ENCODE peak calls at places on chromosomes 5 and 9, in five cellular contexts. Q, C, Y, D and P are unnamed samples.

GRCh38 chr5:151222769-151223446 is 984 bp downstream of the CCDC69 start:
- DNase-seq in Y (no peak), C (peak; percentile 29), D (no peak), Q (peak; percentile 47), P (no peak)

GRCh38 chr9:70805953-70806352 is 315.5 kb downstream of the TRPM3 start:
- DNase-seq in C (no peak), Q (no peak), Y (peak; percentile 77), D (no peak), P (no peak)

GRCh38 chr5:74631088-74631960 is 9.2 kb downstream of the ENC1 start:
- DNase-seq in C (peak; percentile 47), Q (peak; percentile 67), Y (no peak), D (no peak), P (no peak)

GRCh38 chr5:10036136-10036535 is 213.6 kb downstream of the ATPSCKMT start:
- DNase-seq in Q (no peak), D (no peak), Y (no peak), C (no peak), P (no peak)

GRCh38 chr5:89534331-89534730 is 651.3 kb upstream of the MEF2C start:
- DNase-seq in C (no peak), Q (no peak), D (no peak), Y (no peak), P (no peak)

GRCh38 chr5:66821626-66822429 is 225.6 kb downstream of the MAST4 start:
- DNase-seq in Y (no peak), C (no peak), Q (no peak), D (no peak), P (no peak)

GRCh38 chr9:18023332-18023731 is 444.5 kb downstream of the SH3GL2 start:
- DNase-seq in Y (no peak), C (no peak), D (no peak), Q (no peak), P (no peak)

GRCh38 chr5:9519537-9519936 is 26.3 kb downstream of the SEMA5A start:
- DNase-seq in Y (no peak), C (no peak), Q (no peak), D (no peak), P (no peak)

GRCh38 chr5:18433336-18433735 is 799.1 kb downstream of the TAF11L14 start:
- DNase-seq in Y (no peak), D (no peak), C (peak; percentile 56), Q (no peak), P (no peak)

GRCh38 chr5:110056580-110057114 is 366.9 kb downstream of the MAN2A1 start:
- DNase-seq in Q (no peak), D (no peak), C (no peak), Y (no peak), P (no peak)

GRCh38 chr5:93584531-93585053 is 1.6 kb downstream of the NR2F1 start:
- DNase-seq in Y (no peak), C (no peak), D (no peak), Q (no peak), P (no peak)

GRCh38 chr9:134461436-134461982 is 135.3 kb downstream of the RXRA start:
- DNase-seq in Q (no peak), Y (no peak), D (no peak), C (no peak), P (no peak)

GRCh38 chr5:60903356-60903755 is 41.5 kb downstream of the ERCC8 start:
- DNase-seq in C (no peak), Q (no peak), Y (no peak), D (no peak), P (no peak)

GRCh38 chr9:3012843-3013242 is 168.9 kb upstream of the PUM3 start:
- DNase-seq in C (no peak), D (no peak), Q (no peak), Y (no peak), P (no peak)

GRCh38 chr5:142012186-142012785 is 541 bp downstream of the GNPDA1 start:
- DNase-seq in C (peak; percentile 14), Q (peak; percentile 49), Y (peak; percentile 41), D (no peak), P (no peak)

GRCh38 chr9:4389003-4389402 is 89.1 kb upstream of the GLIS3 start:
- DNase-seq in C (no peak), D (no peak), Y (no peak), Q (no peak), P (no peak)

GRCh38 chr5:88885043-88885442 is 2.1 kb upstream of the MEF2C start:
- DNase-seq in D (no peak), Y (no peak), C (no peak), Q (no peak), P (no peak)

GRCh38 chr5:154858972-154859950 is 834 bp downstream of the CNOT8 start:
- DNase-seq in Q (no peak), Y (no peak), C (no peak), D (no peak), P (no peak)

GRCh38 chr5:53792338-53792737 is 231.9 kb downstream of the NDUFS4 start:
- DNase-seq in D (no peak), C (no peak), Y (no peak), Q (no peak), P (no peak)

GRCh38 chr5:56481147-56481997 is 248.2 kb upstream of the ANKRD55 start:
- DNase-seq in Y (peak; percentile 64), C (no peak), D (no peak), Q (peak; percentile 37), P (no peak)

GRCh38 chr9:85142461-85143401 is 473.2 kb downstream of the NTRK2 start:
- DNase-seq in Q (no peak), C (peak; percentile 26), D (no peak), Y (no peak), P (no peak)

GRCh38 chr5:111453747-111454146 is 58.6 kb downstream of the STARD4 start:
- DNase-seq in Y (no peak), C (no peak), Q (no peak), D (no peak), P (no peak)

GRCh38 chr5:167051369-167051768 is 1240.1 kb upstream of the WWC1 start:
- DNase-seq in D (no peak), C (no peak), Y (no peak), Q (no peak), P (no peak)

GRCh38 chr5:137693307-137693950 is 42.5 kb downstream of the KLHL3 start:
- DNase-seq in Q (no peak), Y (no peak), D (no peak), C (no peak), P (no peak)

GRCh38 chr9:105401651-105402050 is 46.2 kb upstream of the FSD1L start:
- DNase-seq in C (peak; percentile 62), D (no peak), Y (no peak), Q (no peak), P (no peak)

GRCh38 chr9:100466828-100467220 is 6.1 kb upstream of the TMEFF1 start:
- DNase-seq in D (no peak), C (no peak), Y (no peak), Q (no peak), P (no peak)

GRCh38 chr5:124575731-124576130 is 170.7 kb downstream of the ZNF608 start:
- DNase-seq in D (no peak), Q (no peak), C (no peak), Y (no peak), P (no peak)

GRCh38 chr5:36875051-36875788 is 1.3 kb upstream of the NIPBL start:
- DNase-seq in C (peak; percentile 54), D (no peak), Y (peak; percentile 46), Q (no peak), P (no peak)

GRCh38 chr5:43603535-43604363 is 769 bp downstream of the NNT start:
- DNase-seq in Y (peak; percentile 25), C (peak; percentile 76), D (peak; percentile 28), Q (peak; percentile 70), P (no peak)

GRCh38 chr5:169160405-169160901 is 140.5 kb downstream of the SLIT3 start:
- DNase-seq in Q (no peak), Y (no peak), D (no peak), C (no peak), P (no peak)

GRCh38 chr5:122319897-122320296 is 7.9 kb downstream of the SNCAIP start:
- DNase-seq in Y (no peak), Q (no peak), C (peak; percentile 71), D (no peak), P (no peak)

GRCh38 chr9:71767421-71768321 is 642 bp downstream of the CEMIP2 start:
- DNase-seq in Q (no peak), D (no peak), Y (no peak), C (peak; percentile 51), P (no peak)

GRCh38 chr9:5524090-5524489 is 13.8 kb downstream of the PDCD1LG2 start:
- DNase-seq in C (no peak), Y (no peak), Q (no peak), D (no peak), P (no peak)

GRCh38 chr5:97181856-97182545 is 1.0 kb downstream of the RIOK2 start:
- DNase-seq in C (no peak), D (no peak), Q (no peak), Y (no peak), P (no peak)

GRCh38 chr9:2337131-2337530 is 284.5 kb upstream of the VLDLR start:
- DNase-seq in C (no peak), D (no peak), Q (no peak), Y (no peak), P (no peak)

GRCh38 chr5:14452685-14453084 is 128.9 kb upstream of the OTULINL start:
- DNase-seq in C (no peak), Y (no peak), Q (no peak), D (no peak), P (no peak)
- H3K4me1 ChIP-seq in C (peaks cover 6% of the 10 kb centered on the region), Y (peaks cover 15% of the 10 kb centered on the region), Q (peaks cover 8% of the 10 kb centered on the region), D (peaks cover 51% of the 10 kb centered on the region), P (no peaks in the 10 kb centered on the region)

GRCh38 chr5:58924306-58924705 is 341.4 kb downstream of the RAB3C start:
- DNase-seq in C (no peak), Q (no peak), D (no peak), Y (no peak), P (no peak)

GRCh38 chr5:58929726-58930125 is 346.9 kb downstream of the RAB3C start:
- DNase-seq in C (no peak), Q (no peak), Y (no peak), D (no peak), P (no peak)

GRCh38 chr5:58925627-58926545 is 343.0 kb downstream of the RAB3C start:
- DNase-seq in C (peak; percentile 30), D (no peak), Q (no peak), Y (no peak), P (no peak)

GRCh38 chr5:58927174-58927573 is 344.3 kb downstream of the RAB3C start:
- DNase-seq in C (no peak), Y (no peak), D (no peak), Q (no peak), P (no peak)

GRCh38 chr5:58926549-58926948 is 343.7 kb downstream of the RAB3C start:
- DNase-seq in C (no peak), Y (no peak), Q (no peak), D (no peak), P (no peak)
- H3K27me3 ChIP-seq in C (no peaks in the 10 kb centered on the region), Y (no peaks in the 10 kb centered on the region), Q (no peaks in the 10 kb centered on the region), D (no peaks in the 10 kb centered on the region), P (peaks cover 6% of the 10 kb centered on the region)

GRCh38 chr9:69193685-69194032 is 19.6 kb downstream of the TJP2 start:
- DNase-seq in D (no peak), Q (no peak), C (no peak), Y (no peak), P (no peak)
- TF ChIP-seq CTCF in D (no peak), Q (no peak), C (no peak), Y (no peak), P (no peak)

DNA sequence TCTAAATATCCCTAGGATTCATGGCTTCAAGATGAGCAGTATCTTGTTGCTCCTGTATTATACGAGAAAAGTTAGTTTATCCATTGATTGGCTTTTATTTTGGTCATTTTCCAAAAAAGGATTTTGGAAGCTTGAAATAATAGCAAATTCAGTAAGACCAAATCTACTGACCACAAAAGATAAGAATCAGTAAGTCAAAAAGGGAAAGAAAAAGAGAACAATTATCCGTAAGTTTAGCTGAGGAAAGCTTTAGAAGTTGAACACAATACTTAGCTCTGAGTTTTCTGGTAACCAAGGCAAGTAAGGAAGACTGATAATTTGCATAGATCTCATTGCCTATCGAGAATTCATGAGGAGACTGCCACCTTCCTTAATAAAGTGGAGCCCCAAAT is 9.1 kb downstream of the TGFBR1 start:
- DNase-seq in Q (no peak), D (no peak), Y (no peak), C (no peak), P (no peak)
- H3K4me1 ChIP-seq in Q (peaks cover 31% of the 10 kb centered on the region), D (peaks cover 76% of the 10 kb centered on the region), Y (peaks cover 8% of the 10 kb centered on the region), C (peaks cover 18% of the 10 kb centered on the region), P (peaks cover 41% of the 10 kb centered on the region)